ENCODE peak calls at places on chromosomes 3 and 15, in ten cellular contexts. One of them, this sample, is unnamed.

GRCh38 chr3:65963787-65964707 is 74.7 kb downstream of the MAGI1 start:
- DNase-seq in epithelial cell of prostate: peak
- DNase-seq in H9: no peak
- DNase-seq in stimulated activated CD8-positive, alpha-beta memory T cell treated with anti-CD3 and anti-CD28 coated beads, Interleukin-15, amount 100 ng/mL, for 4 hours: no peak
- DNase-seq in EL: peak
- DNase-seq in stimulated activated CD4-positive, alpha-beta T cell treated with anti-CD3 and anti-CD28 coated beads, Interleukin-4, amount 100 ng/mL, for 1 hour: peak
- DNase-seq in epithelial cell of esophagus: peak
- DNase-seq in GM23248: peak
- DNase-seq in ELR: peak
- DNase-seq in cardiac fibroblast: peak
- DNase-seq in this sample: peak

GRCh38 chr3:11954312-11954934 is 49.8 kb upstream of the SYN2 start:
- DNase-seq in epithelial cell of prostate: no peak
- DNase-seq in H9: no peak
- DNase-seq in stimulated activated CD8-positive, alpha-beta memory T cell treated with anti-CD3 and anti-CD28 coated beads, Interleukin-15, amount 100 ng/mL, for 4 hours: no peak
- DNase-seq in EL: no peak
- DNase-seq in stimulated activated CD4-positive, alpha-beta T cell treated with anti-CD3 and anti-CD28 coated beads, Interleukin-4, amount 100 ng/mL, for 1 hour: no peak
- DNase-seq in epithelial cell of esophagus: peak
- DNase-seq in GM23248: no peak
- DNase-seq in ELR: no peak
- DNase-seq in cardiac fibroblast: no peak
- DNase-seq in this sample: no peak

GRCh38 chr15:74785716-74786032 is 3.8 kb downstream of the CSK start:
- DNase-seq in epithelial cell of prostate: no peak
- DNase-seq in H9: no peak
- DNase-seq in stimulated activated CD8-positive, alpha-beta memory T cell treated with anti-CD3 and anti-CD28 coated beads, Interleukin-15, amount 100 ng/mL, for 4 hours: no peak
- DNase-seq in EL: no peak
- DNase-seq in stimulated activated CD4-positive, alpha-beta T cell treated with anti-CD3 and anti-CD28 coated beads, Interleukin-4, amount 100 ng/mL, for 1 hour: no peak
- DNase-seq in epithelial cell of esophagus: no peak
- DNase-seq in GM23248: no peak
- DNase-seq in ELR: no peak
- DNase-seq in cardiac fibroblast: no peak
- DNase-seq in this sample: no peak

GRCh38 chr3:180421221-180421620 is 180.7 kb upstream of the TTC14 start:
- DNase-seq in epithelial cell of prostate: no peak
- DNase-seq in H9: no peak
- DNase-seq in stimulated activated CD8-positive, alpha-beta memory T cell treated with anti-CD3 and anti-CD28 coated beads, Interleukin-15, amount 100 ng/mL, for 4 hours: no peak
- DNase-seq in EL: peak
- DNase-seq in stimulated activated CD4-positive, alpha-beta T cell treated with anti-CD3 and anti-CD28 coated beads, Interleukin-4, amount 100 ng/mL, for 1 hour: no peak
- DNase-seq in epithelial cell of esophagus: peak
- DNase-seq in GM23248: no peak
- DNase-seq in ELR: peak
- DNase-seq in cardiac fibroblast: peak
- DNase-seq in this sample: no peak

GRCh38 chr3:49387721-49388120 is 24.1 kb downstream of the RHOA start:
- DNase-seq in epithelial cell of prostate: peak
- DNase-seq in H9: no peak
- DNase-seq in stimulated activated CD8-positive, alpha-beta memory T cell treated with anti-CD3 and anti-CD28 coated beads, Interleukin-15, amount 100 ng/mL, for 4 hours: no peak
- DNase-seq in EL: no peak
- DNase-seq in stimulated activated CD4-positive, alpha-beta T cell treated with anti-CD3 and anti-CD28 coated beads, Interleukin-4, amount 100 ng/mL, for 1 hour: no peak
- DNase-seq in epithelial cell of esophagus: peak
- DNase-seq in GM23248: peak
- DNase-seq in ELR: peak
- DNase-seq in cardiac fibroblast: peak
- DNase-seq in this sample: peak

GRCh38 chr3:118900737-118901525 is 133.7 kb downstream of the IGSF11 start:
- DNase-seq in epithelial cell of prostate: no peak
- DNase-seq in H9: no peak
- DNase-seq in stimulated activated CD8-positive, alpha-beta memory T cell treated with anti-CD3 and anti-CD28 coated beads, Interleukin-15, amount 100 ng/mL, for 4 hours: no peak
- DNase-seq in EL: no peak
- DNase-seq in stimulated activated CD4-positive, alpha-beta T cell treated with anti-CD3 and anti-CD28 coated beads, Interleukin-4, amount 100 ng/mL, for 1 hour: no peak
- DNase-seq in epithelial cell of esophagus: no peak
- DNase-seq in GM23248: no peak
- DNase-seq in ELR: no peak
- DNase-seq in cardiac fibroblast: no peak
- DNase-seq in this sample: no peak

GRCh38 chr3:147812186-147812911 is 403.2 kb downstream of the ZIC1 start:
- DNase-seq in epithelial cell of prostate: no peak
- DNase-seq in H9: no peak
- DNase-seq in stimulated activated CD8-positive, alpha-beta memory T cell treated with anti-CD3 and anti-CD28 coated beads, Interleukin-15, amount 100 ng/mL, for 4 hours: no peak
- DNase-seq in EL: no peak
- DNase-seq in stimulated activated CD4-positive, alpha-beta T cell treated with anti-CD3 and anti-CD28 coated beads, Interleukin-4, amount 100 ng/mL, for 1 hour: no peak
- DNase-seq in epithelial cell of esophagus: no peak
- DNase-seq in GM23248: peak
- DNase-seq in ELR: peak
- DNase-seq in cardiac fibroblast: peak
- DNase-seq in this sample: no peak

GRCh38 chr3:171198781-171199472 is 172.4 kb upstream of the SLC2A2 start:
- DNase-seq in epithelial cell of prostate: no peak
- DNase-seq in H9: no peak
- DNase-seq in stimulated activated CD8-positive, alpha-beta memory T cell treated with anti-CD3 and anti-CD28 coated beads, Interleukin-15, amount 100 ng/mL, for 4 hours: no peak
- DNase-seq in EL: no peak
- DNase-seq in stimulated activated CD4-positive, alpha-beta T cell treated with anti-CD3 and anti-CD28 coated beads, Interleukin-4, amount 100 ng/mL, for 1 hour: no peak
- DNase-seq in epithelial cell of esophagus: no peak
- DNase-seq in GM23248: no peak
- DNase-seq in ELR: no peak
- DNase-seq in cardiac fibroblast: no peak
- DNase-seq in this sample: no peak

GRCh38 chr15:97902140-97902780 is 58.2 kb upstream of the ARRDC4 start:
- DNase-seq in epithelial cell of prostate: peak
- DNase-seq in H9: no peak
- DNase-seq in stimulated activated CD8-positive, alpha-beta memory T cell treated with anti-CD3 and anti-CD28 coated beads, Interleukin-15, amount 100 ng/mL, for 4 hours: no peak
- DNase-seq in EL: peak
- DNase-seq in stimulated activated CD4-positive, alpha-beta T cell treated with anti-CD3 and anti-CD28 coated beads, Interleukin-4, amount 100 ng/mL, for 1 hour: no peak
- DNase-seq in epithelial cell of esophagus: peak
- DNase-seq in GM23248: peak
- DNase-seq in ELR: peak
- DNase-seq in cardiac fibroblast: peak
- DNase-seq in this sample: peak

GRCh38 chr15:70190296-70190695 is 92.6 kb upstream of the TLE3 start:
- DNase-seq in epithelial cell of prostate: no peak
- DNase-seq in H9: no peak
- DNase-seq in stimulated activated CD8-positive, alpha-beta memory T cell treated with anti-CD3 and anti-CD28 coated beads, Interleukin-15, amount 100 ng/mL, for 4 hours: no peak
- DNase-seq in EL: no peak
- DNase-seq in stimulated activated CD4-positive, alpha-beta T cell treated with anti-CD3 and anti-CD28 coated beads, Interleukin-4, amount 100 ng/mL, for 1 hour: no peak
- DNase-seq in epithelial cell of esophagus: no peak
- DNase-seq in GM23248: no peak
- DNase-seq in ELR: no peak
- DNase-seq in cardiac fibroblast: no peak
- DNase-seq in this sample: no peak

GRCh38 chr3:71022552-71023335 is 560.8 kb downstream of the FOXP1 start:
- DNase-seq in epithelial cell of prostate: no peak
- DNase-seq in H9: peak
- DNase-seq in stimulated activated CD8-positive, alpha-beta memory T cell treated with anti-CD3 and anti-CD28 coated beads, Interleukin-15, amount 100 ng/mL, for 4 hours: no peak
- DNase-seq in EL: no peak
- DNase-seq in stimulated activated CD4-positive, alpha-beta T cell treated with anti-CD3 and anti-CD28 coated beads, Interleukin-4, amount 100 ng/mL, for 1 hour: no peak
- DNase-seq in epithelial cell of esophagus: peak
- DNase-seq in GM23248: peak
- DNase-seq in ELR: peak
- DNase-seq in cardiac fibroblast: peak
- DNase-seq in this sample: no peak

GRCh38 chr3:126527455-126528211 is 3.7 kb downstream of the CHST13 start:
- DNase-seq in epithelial cell of prostate: no peak
- DNase-seq in H9: no peak
- DNase-seq in stimulated activated CD8-positive, alpha-beta memory T cell treated with anti-CD3 and anti-CD28 coated beads, Interleukin-15, amount 100 ng/mL, for 4 hours: no peak
- DNase-seq in EL: no peak
- DNase-seq in stimulated activated CD4-positive, alpha-beta T cell treated with anti-CD3 and anti-CD28 coated beads, Interleukin-4, amount 100 ng/mL, for 1 hour: no peak
- DNase-seq in epithelial cell of esophagus: no peak
- DNase-seq in GM23248: no peak
- DNase-seq in ELR: no peak
- DNase-seq in cardiac fibroblast: no peak
- DNase-seq in this sample: no peak

GRCh38 chr3:52253314-52254260 is 8.0 kb downstream of the PPM1M start:
- DNase-seq in epithelial cell of prostate: no peak
- DNase-seq in H9: no peak
- DNase-seq in stimulated activated CD8-positive, alpha-beta memory T cell treated with anti-CD3 and anti-CD28 coated beads, Interleukin-15, amount 100 ng/mL, for 4 hours: peak
- DNase-seq in EL: no peak
- DNase-seq in stimulated activated CD4-positive, alpha-beta T cell treated with anti-CD3 and anti-CD28 coated beads, Interleukin-4, amount 100 ng/mL, for 1 hour: peak
- DNase-seq in epithelial cell of esophagus: peak
- DNase-seq in GM23248: peak
- DNase-seq in ELR: peak
- DNase-seq in cardiac fibroblast: peak
- DNase-seq in this sample: no peak